ENCODE peak calls at places on chromosomes 13 and 19, in ten cellular contexts. S is EL; N is AG04449; V is activated naive CD4-positive, alpha-beta T cell; B is fibroblast of gingiva; E is hippocampal formation; O is effector memory CD8-positive, alpha-beta T cell; C is activated naive CD8-positive, alpha-beta T cell treated with anti-CD3 and anti-CD28 coated beads, Interleukin-2, amount 50 U/mL, for 24 hours; I is WTC11; X is BJ. G is an unnamed sample.

GRCh38 chr19:18736415-18737336 is 53.2 kb downstream of the CRTC1 start:
- DNase-seq in E (no peak), N (no peak), X (no peak), B (no peak), C (no peak), I (no peak), V (no peak), S (no peak), O (no peak), G (no peak)

GRCh38 chr13:65929436-65929835 is 1300.7 kb downstream of the PCDH9 start:
- DNase-seq in B (no peak), E (no peak), V (no peak), C (no peak), N (no peak), O (no peak), I (no peak), X (no peak), S (peak), G (no peak)

GRCh38 chr19:52428937-52429336 is at the start of gene ZNF534:
- DNase-seq in X (no peak), B (no peak), C (no peak), V (no peak), E (no peak), O (no peak), N (no peak), I (no peak), S (no peak), G (no peak)

GRCh38 chr19:36331353-36332228 is 47.4 kb downstream of the ZFP14 start:
- DNase-seq in N (peak), C (peak), I (peak), O (peak), X (peak), S (peak), E (peak), B (peak), V (peak), G (no peak)

GRCh38 chr19:11269408-11269807 is 7.1 kb upstream of the DOCK6 start:
- DNase-seq in S (peak), O (no peak), X (no peak), C (no peak), V (no peak), E (no peak), B (peak), I (no peak), N (no peak), G (no peak)

GRCh38 chr19:3336680-3337523 is 29.5 kb upstream of the NFIC start:
- DNase-seq in I (no peak), V (no peak), E (peak), N (no peak), S (peak), O (no peak), B (peak), X (no peak), C (no peak), G (no peak)

GRCh38 chr19:35657904-35658700 is 8.2 kb upstream of the UPK1A start:
- DNase-seq in X (no peak), O (no peak), N (no peak), C (no peak), E (no peak), B (no peak), V (no peak), S (no peak), I (no peak), G (no peak)

GRCh38 chr13:105047676-105048295 is 1487.7 kb downstream of the EFNB2 start:
- DNase-seq in C (no peak), I (no peak), B (no peak), N (no peak), X (no peak), E (no peak), V (no peak), O (no peak), S (no peak), G (no peak)

GRCh38 chr19:17303940-17304267 is 679 bp upstream of the ABHD8 start:
- DNase-seq in S (no peak), O (no peak), C (no peak), B (peak), X (no peak), V (no peak), I (no peak), N (no peak), E (no peak), G (no peak)

GRCh38 chr13:109715902-109716301 is 70.5 kb downstream of the IRS2 start:
- DNase-seq in O (no peak), X (no peak), S (peak), C (no peak), B (peak), V (no peak), I (no peak), E (no peak), N (no peak), G (no peak)

GRCh38 chr13:75705395-75705794 is 69.3 kb downstream of the LMO7 start:
- DNase-seq in N (no peak), O (no peak), C (no peak), X (peak), V (no peak), I (no peak), E (no peak), B (peak), S (peak), G (no peak)

GRCh38 chr13:31670831-31671617 is 68.3 kb upstream of the RXFP2 start:
- DNase-seq in S (peak), I (no peak), N (no peak), V (no peak), C (no peak), E (no peak), B (no peak), X (no peak), O (no peak), G (no peak)

GRCh38 chr13:99208185-99208584 is 7.5 kb downstream of the UBAC2 start:
- DNase-seq in O (no peak), I (no peak), V (no peak), S (no peak), B (no peak), C (no peak), E (no peak), X (no peak), N (no peak), G (no peak)

GRCh38 chr13:44629465-44630183 is 53.5 kb upstream of the TSC22D1 start:
- DNase-seq in O (no peak), N (peak), V (no peak), E (no peak), B (peak), I (no peak), C (no peak), S (peak), X (peak), G (no peak)

GRCh38 chr13:100244431-100244830 is 155.5 kb downstream of the PCCA start:
- DNase-seq in I (no peak), N (no peak), C (no peak), O (no peak), S (no peak), X (no peak), B (no peak), V (no peak), E (no peak), G (no peak)

G was measured in CMK.